ENCODE peak calls at places on chromosomes 2 and 18, in six cellular contexts. Q is RWPE1, J is adrenal gland, V is progenitor cell of endocrine pancreas, H is lower leg skin, S is psoas muscle. W is an unnamed sample.

GRCh38 chr2:128568106-128568505 is 249.4 kb upstream of the HS6ST1 start:
- DNase-seq in H (peak), V (no peak), Q (no peak), J (no peak), S (no peak), W (no peak)

GRCh38 chr2:45432406-45432805 is 178.7 kb downstream of the SRBD1 start:
- DNase-seq in Q (peak), J (no peak), H (no peak), S (no peak), V (no peak), W (no peak)

GRCh38 chr18:22084547-22084946 is 84.8 kb upstream of the GATA6 start:
- DNase-seq in H (peak), Q (no peak), S (no peak), V (peak), J (no peak), W (no peak)

GRCh38 chr2:216695401-216695821 is at the start of gene IGFBP5:
- DNase-seq in H (peak), V (no peak), S (peak), J (peak), Q (no peak), W (peak)

GRCh38 chr2:13558368-13558767 is 841.6 kb downstream of the TRIB2 start:
- DNase-seq in Q (peak), V (no peak), J (no peak), S (no peak), H (no peak), W (no peak)

GRCh38 chr2:1489486-1489885 is 76.2 kb downstream of the TPO start:
- DNase-seq in S (no peak), J (no peak), H (peak), Q (no peak), V (no peak), W (no peak)

GRCh38 chr2:95277246-95277906 is 3.1 kb downstream of the PROM2 start:
- DNase-seq in S (peak), Q (peak), J (no peak), V (no peak), H (peak), W (peak)

GRCh38 chr2:111930875-111931274 is 32.5 kb downstream of the MERTK start:
- DNase-seq in H (no peak), Q (peak), V (no peak), J (peak), S (no peak), W (no peak)

GRCh38 chr2:83844490-83844889 is 614.6 kb downstream of the SUCLG1 start:
- DNase-seq in S (no peak), J (no peak), H (no peak), Q (no peak), V (no peak), W (no peak)

GRCh38 chr2:14907014-14907612 is 274.6 kb downstream of the LRATD1 start:
- DNase-seq in Q (no peak), H (no peak), J (no peak), V (no peak), S (no peak), W (no peak)

GRCh38 chr2:187917535-187917934 is 363.3 kb upstream of the TFPI start:
- DNase-seq in H (no peak), Q (no peak), V (no peak), J (no peak), S (no peak), W (no peak)

GRCh38 chr18:79318142-79318673 is 77.5 kb upstream of the NFATC1 start:
- DNase-seq in S (no peak), Q (no peak), V (no peak), J (peak), H (no peak), W (no peak)

GRCh38 chr2:238231251-238231793 is 8.5 kb downstream of the HES6 start:
- DNase-seq in Q (no peak), H (peak), J (peak), S (peak), V (peak), W (peak)

GRCh38 chr2:179578171-179578916 is 283.1 kb downstream of the ZNF385B start:
- DNase-seq in Q (no peak), J (no peak), H (no peak), V (no peak), S (no peak), W (no peak)

GRCh38 chr2:136347976-136348375 is 230.0 kb upstream of the CXCR4 start:
- DNase-seq in S (no peak), Q (no peak), V (no peak), J (peak), H (no peak), W (no peak)

GRCh38 chr2:223084873-223085272 is 32.9 kb downstream of the KCNE4 start:
- DNase-seq in J (peak), S (peak), V (no peak), Q (no peak), H (no peak), W (no peak)

GRCh38 chr2:86393521-86394490 is 47.4 kb upstream of the KDM3A start:
- DNase-seq in H (no peak), J (peak), S (no peak), Q (peak), V (no peak), W (no peak)

GRCh38 chr2:63424329-63425078 is 163.8 kb downstream of the WDPCP start:
- DNase-seq in V (no peak), H (no peak), S (peak), Q (peak), J (no peak), W (no peak)

GRCh38 chr18:55249572-55249971 is 290.3 kb upstream of the CCDC68 start:
- DNase-seq in J (no peak), S (no peak), H (no peak), V (no peak), Q (no peak), W (no peak)

GRCh38 chr2:188196343-188197008 is 95.2 kb upstream of the GULP1 start:
- DNase-seq in V (no peak), H (no peak), J (no peak), Q (no peak), S (no peak), W (no peak)

GRCh38 chr2:43269074-43269572 is 42.7 kb upstream of the ZFP36L2 start:
- DNase-seq in V (no peak), Q (no peak), J (peak), H (peak), S (peak), W (no peak)

GRCh38 chr18:22175326-22175725 is 5.9 kb downstream of the GATA6 start:
- DNase-seq in Q (no peak), S (no peak), V (no peak), J (no peak), H (no peak), W (no peak)

GRCh38 chr2:135791418-135792190 is 45.4 kb downstream of the LCT start:
- DNase-seq in J (no peak), S (no peak), Q (no peak), H (no peak), V (no peak), W (no peak)

GRCh38 chr2:10022886-10023662 is 20.3 kb upstream of the KLF11 start:
- DNase-seq in S (peak), H (no peak), Q (no peak), J (no peak), V (no peak), W (no peak)
- TF ChIP-seq CTCF in S (no peak), H (no peak), Q (no peak), J (no peak), V (no peak), W (no peak)

GRCh38 chr2:139916822-139917221 is 1136.6 kb upstream of the NXPH2 start:
- DNase-seq in S (no peak), H (no peak), J (no peak), Q (no peak), V (no peak), W (no peak)
- TF ChIP-seq CTCF in S (no peak), H (no peak), J (no peak), Q (no peak), V (no peak), W (no peak)

GRCh38 chr2:228747478-228747877 is 523.6 kb downstream of the PID1 start:
- DNase-seq in S (no peak), Q (no peak), H (no peak), V (no peak), J (no peak), W (no peak)
- TF ChIP-seq CTCF in S (no peak), Q (no peak), H (no peak), V (no peak), J (no peak), W (no peak)

GRCh38 chr2:180991820-180992219 is 11.4 kb downstream of the UBE2E3 start:
- DNase-seq in Q (no peak), H (no peak), S (no peak), V (no peak), J (no peak), W (no peak)

GRCh38 chr2:180992994-180993393 is 12.6 kb downstream of the UBE2E3 start:
- DNase-seq in J (no peak), S (no peak), Q (no peak), H (no peak), V (no peak), W (no peak)

GRCh38 chr2:180990337-180990736 is 9.9 kb downstream of the UBE2E3 start:
- DNase-seq in S (no peak), Q (no peak), H (no peak), J (no peak), V (no peak), W (no peak)

GRCh38 chr2:180990794-180991193 is 10.4 kb downstream of the UBE2E3 start:
- DNase-seq in S (no peak), J (no peak), V (no peak), Q (no peak), H (no peak), W (no peak)

DNA sequence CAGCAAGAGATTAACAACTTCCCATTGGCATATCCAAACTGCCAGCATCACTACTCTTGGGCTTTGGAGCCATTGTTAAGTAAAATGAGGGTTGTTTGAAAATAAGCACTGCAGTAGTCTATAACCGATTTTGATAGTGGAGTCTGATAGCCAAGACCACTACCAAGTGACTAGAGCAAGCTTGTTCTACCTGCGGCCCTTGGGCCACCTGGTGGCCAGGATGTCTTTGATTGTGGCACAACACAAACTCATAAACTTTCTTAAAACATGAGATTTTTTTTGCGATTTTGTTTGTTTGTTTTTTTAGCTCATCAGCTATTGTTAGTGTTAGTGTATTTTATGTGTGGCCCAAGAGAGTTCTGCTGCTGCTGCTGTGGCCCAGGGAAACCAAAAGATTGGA is 11.0 kb downstream of the UBE2E3 start:
- DNase-seq in S (no peak), V (no peak), Q (no peak), H (no peak), J (no peak), W (no peak)
- TF ChIP-seq CTCF in S (no peak), V (peak), Q (no peak), H (no peak), J (no peak), W (no peak)

GRCh38 chr18:46950064-46950656 is 32.8 kb downstream of the KATNAL2 start:
- DNase-seq in J (no peak), S (no peak), H (no peak), Q (no peak), V (no peak), W (no peak)
- TF ChIP-seq CTCF in J (peak), S (peak), H (no peak), Q (peak), V (peak), W (peak)

DNA sequence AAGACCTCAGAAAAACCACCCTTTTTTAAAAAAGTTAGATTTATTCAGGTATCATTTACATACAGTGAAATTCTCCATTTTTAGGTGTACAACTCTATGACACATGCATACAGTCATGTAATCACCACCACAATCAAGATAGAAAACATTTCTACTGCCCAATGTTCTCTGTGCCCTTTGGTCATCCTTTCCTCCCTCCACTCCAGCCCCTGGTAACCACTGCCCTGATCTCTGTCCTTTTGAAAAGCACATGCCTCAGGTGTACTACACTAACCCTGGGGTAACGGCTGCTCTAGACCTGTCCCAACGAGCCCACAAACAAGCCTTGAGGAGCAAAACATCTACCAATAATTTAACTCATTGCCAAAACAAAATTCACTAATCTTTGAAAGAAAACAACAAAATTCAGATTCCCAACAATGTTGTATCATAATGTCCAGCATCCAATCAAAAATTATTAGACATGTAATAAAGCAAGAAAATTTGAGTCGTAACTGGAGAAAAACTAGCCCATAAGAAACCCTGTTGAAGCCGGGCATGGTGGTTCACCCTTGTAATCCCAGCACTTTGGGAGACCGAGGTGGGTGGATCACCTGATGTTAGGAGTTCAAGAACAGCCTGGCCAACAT is 25.9 kb upstream of the KLF11 start:
- DNase-seq in Q (no peak), S (no peak), V (no peak), H (no peak), J (no peak), W (no peak)
- TF ChIP-seq CTCF in Q (no peak), S (no peak), V (no peak), H (no peak), J (no peak), W (no peak)

GRCh38 chr2:118589726-118590125 is 257.7 kb downstream of the EN1 start:
- DNase-seq in V (no peak), H (peak), Q (no peak), S (no peak), J (no peak), W (no peak)
- TF ChIP-seq CTCF in V (no peak), H (no peak), Q (no peak), S (no peak), J (no peak), W (no peak)

DNA sequence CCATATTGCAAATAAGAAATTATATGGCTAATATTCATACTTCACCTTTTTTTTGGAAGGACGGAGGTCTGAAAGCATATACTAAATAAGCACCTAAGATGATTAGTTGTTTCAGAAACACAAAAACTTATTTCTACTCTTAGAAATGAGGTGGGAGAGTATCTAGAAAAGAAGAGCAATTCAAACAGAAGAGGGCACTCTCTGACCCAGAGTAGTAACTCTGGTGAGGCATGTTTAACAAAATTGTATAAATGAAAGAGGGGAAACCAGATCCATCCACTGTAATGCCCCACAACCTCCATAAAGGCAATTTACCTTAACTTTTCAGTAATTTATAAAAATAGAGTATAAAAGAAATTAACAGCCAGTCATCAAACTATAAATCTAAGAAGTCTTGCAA is 669.6 kb upstream of the VRK2 start:
- DNase-seq in J (no peak), H (no peak), V (no peak), Q (no peak), S (no peak), W (no peak)
- TF ChIP-seq CTCF in J (peak), H (no peak), V (peak), Q (no peak), S (peak), W (no peak)

GRCh38 chr2:74886811-74887210 is 52.9 kb downstream of the HK2 start:
- DNase-seq in Q (no peak), S (no peak), J (no peak), H (peak), V (no peak), W (no peak)

GRCh38 chr2:74886251-74886650 is 52.3 kb downstream of the HK2 start:
- DNase-seq in J (no peak), V (no peak), S (no peak), H (peak), Q (no peak), W (no peak)

GRCh38 chr2:74887445-74887951 is 53.6 kb downstream of the HK2 start:
- DNase-seq in H (peak), J (no peak), Q (peak), S (no peak), V (no peak), W (no peak)

GRCh38 chr2:74889159-74889558 is 55.2 kb downstream of the HK2 start:
- DNase-seq in V (no peak), H (peak), S (no peak), Q (no peak), J (no peak), W (no peak)

DNA sequence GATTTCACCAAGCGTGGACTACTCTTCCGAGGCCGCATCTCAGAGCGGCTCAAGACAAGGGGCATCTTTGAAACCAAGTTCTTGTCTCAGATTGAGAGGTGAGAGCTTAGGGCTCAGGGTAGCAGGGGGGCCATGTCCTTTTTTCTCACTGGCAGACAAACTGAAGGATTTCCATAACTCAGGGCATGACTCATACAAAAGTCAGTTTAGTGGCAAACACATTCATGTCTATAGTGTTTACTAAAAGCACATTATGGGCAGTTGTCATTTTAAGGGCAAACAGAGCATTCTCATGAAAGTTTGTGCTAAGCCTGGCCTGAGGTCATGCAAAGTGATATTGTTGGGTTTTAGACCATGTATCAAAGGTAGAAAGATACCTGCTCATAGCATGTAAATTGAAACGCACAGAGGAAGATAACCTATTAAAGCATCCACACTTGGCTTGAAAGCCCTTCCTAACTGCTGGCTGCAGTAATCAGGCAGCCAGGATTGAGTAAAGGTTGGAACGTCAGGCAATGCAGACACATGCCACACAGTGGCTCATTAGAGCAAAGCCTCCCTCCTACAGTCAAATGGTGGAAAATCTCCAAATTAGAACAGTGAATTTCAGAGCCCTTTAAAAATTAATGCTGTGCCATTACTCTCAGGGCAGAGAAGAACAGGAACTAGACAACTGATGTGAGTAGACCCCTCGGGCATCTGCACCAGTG is 54.2 kb downstream of the HK2 start:
- DNase-seq in H (peak), V (no peak), Q (peak), S (no peak), J (no peak), W (no peak)
- TF ChIP-seq CTCF in H (no peak), V (no peak), Q (no peak), S (no peak), J (no peak), W (no peak)